ENCODE peak calls at places on chromosomes 2 and 18, in ten cellular contexts. Y, O, A, H, Z, G, T, M, K and C are unnamed samples.

GRCh38 chr2:211329421-211329820 is 773.0 kb downstream of the CPS1 start:
- DNase-seq in K (no peak), T (no peak), Y (no peak), O (no peak), H (no peak), M (no peak), Z (peak), A (no peak), G (no peak), C (no peak)

GRCh38 chr2:55363636-55364035 is 56.0 kb downstream of the CCDC88A start:
- DNase-seq in K (no peak), Z (no peak), A (no peak), G (no peak), Y (no peak), T (no peak), O (no peak), H (no peak), M (no peak), C (no peak)

GRCh38 chr2:147098946-147099345 is 745.9 kb upstream of the ACVR2A start:
- DNase-seq in M (no peak), O (no peak), A (no peak), Z (no peak), T (no peak), G (no peak), H (no peak), K (no peak), Y (peak), C (no peak)

GRCh38 chr2:44786045-44786817 is 155.3 kb upstream of the SIX3 start:
- DNase-seq in Y (no peak), O (no peak), Z (no peak), G (no peak), A (no peak), M (no peak), H (no peak), T (no peak), K (no peak), C (no peak)

GRCh38 chr18:22032392-22032961 is 136.9 kb upstream of the GATA6 start:
- DNase-seq in O (no peak), H (no peak), Y (peak), T (no peak), A (no peak), G (peak), Z (peak), K (peak), M (no peak), C (no peak)

GRCh38 chr2:39059366-39059952 is 61.4 kb downstream of the SOS1 start:
- DNase-seq in O (no peak), Y (peak), K (peak), G (peak), M (no peak), T (no peak), H (no peak), A (no peak), Z (peak), C (no peak)

GRCh38 chr2:66440692-66441091 is 5.8 kb downstream of the MEIS1 start:
- DNase-seq in Y (peak), A (peak), G (no peak), T (no peak), O (no peak), Z (peak), H (no peak), K (no peak), M (no peak), C (no peak)

GRCh38 chr2:237171396-237171795 is 85.7 kb downstream of the COPS8 start:
- DNase-seq in M (no peak), Y (peak), G (peak), O (no peak), K (no peak), A (peak), H (no peak), Z (peak), T (no peak), C (peak)

GRCh38 chr2:241560883-241561474 is 2.4 kb downstream of the BOK start:
- DNase-seq in Z (no peak), H (no peak), A (peak), O (peak), Y (no peak), K (no peak), T (no peak), M (no peak), G (no peak), C (peak)

GRCh38 chr18:12768622-12769021 is 65.8 kb downstream of the PSMG2 start:
- DNase-seq in Y (peak), K (no peak), G (peak), M (no peak), Z (peak), O (no peak), A (no peak), H (no peak), T (no peak), C (no peak)

GRCh38 chr2:189751080-189751658 is 11.4 kb downstream of the OSGEPL1 start:
- DNase-seq in O (no peak), Y (peak), T (peak), K (peak), Z (peak), A (peak), G (peak), M (peak), H (peak), C (no peak)

GRCh38 chr18:74831571-74832250 is 234.0 kb downstream of the ZNF407 start:
- DNase-seq in M (no peak), O (no peak), G (peak), Z (peak), K (no peak), T (no peak), H (no peak), Y (peak), A (no peak), C (no peak)

GRCh38 chr2:29016500-29016899 is 35.4 kb downstream of the TOGARAM2 start:
- DNase-seq in M (no peak), O (no peak), G (no peak), K (no peak), A (peak), Y (no peak), Z (no peak), T (no peak), H (no peak), C (no peak)

GRCh38 chr2:210913461-210913860 is 357.1 kb downstream of the CPS1 start:
- DNase-seq in O (no peak), A (no peak), M (no peak), G (no peak), Z (no peak), H (no peak), Y (peak), T (no peak), K (no peak), C (no peak)

GRCh38 chr2:197136452-197136851 is 174.1 kb downstream of the ANKRD44 start:
- DNase-seq in O (no peak), T (no peak), A (peak), Y (no peak), Z (no peak), H (no peak), G (no peak), M (no peak), K (no peak), C (no peak)

GRCh38 chr2:121904656-121905055 is 149.2 kb downstream of the TSN start:
- DNase-seq in G (no peak), K (no peak), Y (no peak), O (no peak), M (no peak), A (no peak), T (no peak), H (no peak), Z (no peak), C (no peak)

GRCh38 chr2:230905448-230906430 is 19.3 kb downstream of the GPR55 start:
- DNase-seq in G (no peak), H (peak), Y (peak), O (no peak), A (no peak), M (peak), T (peak), K (no peak), Z (no peak), C (no peak)

GRCh38 chr18:9792565-9793226 is 84.6 kb downstream of the RAB31 start:
- DNase-seq in A (no peak), Z (no peak), T (peak), M (no peak), K (peak), O (no peak), Y (no peak), H (no peak), G (no peak), C (no peak)

GRCh38 chr2:199228887-199229819 is 228.6 kb downstream of the SATB2 start:
- DNase-seq in Y (peak), H (no peak), G (peak), Z (peak), M (no peak), A (no peak), K (no peak), T (no peak), O (no peak), C (no peak)

GRCh38 chr18:10374615-10375295 is 79.7 kb upstream of the APCDD1 start:
- DNase-seq in Y (no peak), M (no peak), Z (peak), T (peak), G (no peak), H (no peak), A (no peak), K (no peak), O (no peak), C (peak)

GRCh38 chr2:238689871-238690672 is 157.8 kb upstream of the TWIST2 start:
- DNase-seq in M (no peak), Z (no peak), O (no peak), Y (no peak), G (no peak), K (no peak), A (no peak), T (no peak), H (no peak), C (no peak)

GRCh38 chr2:6826081-6826913 is 39.4 kb downstream of the CMPK2 start:
- DNase-seq in A (peak), O (no peak), M (peak), T (no peak), Y (peak), G (peak), H (peak), Z (peak), K (peak), C (peak)

GRCh38 chr18:49225160-49225559 is 235.3 kb downstream of the DYM start:
- DNase-seq in K (no peak), A (no peak), M (no peak), G (no peak), Y (peak), H (no peak), Z (no peak), T (no peak), O (no peak), C (no peak)

GRCh38 chr18:3265564-3266033 is 3.7 kb downstream of the MYL12B start:
- DNase-seq in Z (peak), Y (peak), T (no peak), G (no peak), O (no peak), K (peak), M (no peak), A (no peak), H (no peak), C (no peak)

GRCh38 chr2:231523451-231524266 is 6.6 kb downstream of the NMUR1 start:
- DNase-seq in M (no peak), T (no peak), Z (no peak), G (no peak), H (no peak), Y (no peak), A (no peak), K (no peak), O (no peak), C (no peak)

GRCh38 chr2:58106896-58107295 is 60.3 kb downstream of the VRK2 start:
- DNase-seq in G (no peak), K (no peak), A (no peak), M (no peak), Y (no peak), H (no peak), O (no peak), T (no peak), Z (no peak), C (no peak)

GRCh38 chr2:152456262-152456661 is 121.3 kb downstream of the FMNL2 start:
- DNase-seq in Z (peak), T (no peak), O (no peak), A (no peak), H (no peak), G (peak), Y (peak), M (no peak), K (no peak), C (no peak)

GRCh38 chr2:135904590-135904989 is 28.3 kb upstream of the MCM6 start:
- DNase-seq in O (no peak), Y (peak), G (peak), H (no peak), A (no peak), Z (no peak), T (no peak), M (no peak), K (no peak), C (no peak)

GRCh38 chr2:204205548-204205947 is 269.0 kb downstream of the ICOS start:
- DNase-seq in Y (no peak), M (no peak), G (no peak), O (no peak), H (no peak), T (peak), Z (no peak), K (no peak), A (no peak), C (no peak)

GRCh38 chr2:1543776-1544477 is 130.7 kb downstream of the TPO start:
- DNase-seq in O (no peak), A (no peak), Y (no peak), H (no peak), Z (no peak), K (no peak), G (no peak), M (no peak), T (no peak), C (no peak)

GRCh38 chr18:38826247-38826646 is 1260.6 kb upstream of the CELF4 start:
- DNase-seq in T (no peak), K (no peak), Y (no peak), M (no peak), Z (no peak), O (no peak), G (no peak), A (no peak), H (no peak), C (no peak)

GRCh38 chr2:63007813-63008458 is 42.7 kb upstream of the OTX1 start:
- DNase-seq in Z (no peak), Y (no peak), T (no peak), O (no peak), M (no peak), G (no peak), K (no peak), H (no peak), A (no peak), C (no peak)

GRCh38 chr18:9055185-9055584 is 47.3 kb upstream of the NDUFV2 start:
- DNase-seq in O (no peak), T (no peak), Y (peak), H (no peak), M (no peak), Z (peak), G (peak), A (no peak), K (no peak), C (no peak)

GRCh38 chr2:138501427-138502252 is at the start of gene SPOPL:
- DNase-seq in Y (peak), A (peak), K (peak), O (peak), M (peak), Z (peak), H (peak), G (peak), T (peak), C (peak)

GRCh38 chr18:10213526-10213925 is 240.9 kb upstream of the APCDD1 start:
- DNase-seq in K (no peak), H (no peak), Y (peak), A (no peak), M (no peak), Z (no peak), T (no peak), O (no peak), G (peak), C (no peak)

GRCh38 chr18:40249390-40250080 is 1705.5 kb upstream of the PIK3C3 start:
- DNase-seq in G (peak), Z (peak), A (no peak), K (no peak), H (no peak), M (no peak), T (no peak), Y (no peak), O (no peak), C (no peak)

GRCh38 chr18:3453540-3454364 is 3.8 kb downstream of the TGIF1 start:
- DNase-seq in O (no peak), A (peak), Y (peak), M (peak), H (no peak), G (peak), K (peak), Z (peak), T (no peak), C (peak)

GRCh38 chr2:9655441-9656269 is 24.9 kb upstream of the YWHAQ start:
- DNase-seq in Y (peak), A (no peak), H (no peak), K (no peak), T (no peak), O (no peak), M (no peak), Z (no peak), G (peak), C (no peak)